ENCODE peak calls at places on chromosomes 7 and 10, in five cellular contexts. N is AG04450, W is brain microvascular endothelial cell, T is stomach, O is GM23248. G is an unnamed sample.

GRCh38 chr7:24609570-24609969 is 36.3 kb downstream of the PALS2 start:
- DNase-seq in T (no peak), N (no peak), O (no peak), W (no peak), G (no peak)

GRCh38 chr7:127391591-127392181 is 822 bp downstream of the ZNF800 start:
- DNase-seq in T (peak), N (no peak), O (peak), W (peak), G (no peak)

GRCh38 chr7:95737828-95738505 is 34.4 kb upstream of the DYNC1I1 start:
- DNase-seq in W (no peak), T (no peak), O (no peak), N (no peak), G (no peak)

GRCh38 chr7:157500171-157500960 is 163.6 kb downstream of the DNAJB6 start:
- DNase-seq in T (peak), N (no peak), O (no peak), W (no peak), G (no peak)

GRCh38 chr10:50552771-50553535 is 70.8 kb downstream of the SGMS1 start:
- DNase-seq in T (peak), W (peak), N (no peak), O (peak), G (no peak)

GRCh38 chr10:129514568-129515451 is 47.8 kb downstream of the MGMT start:
- DNase-seq in W (no peak), N (no peak), T (no peak), O (no peak), G (no peak)

GRCh38 chr7:112533591-112533990 is 52.8 kb downstream of the LSMEM1 start:
- DNase-seq in T (no peak), N (no peak), O (no peak), W (no peak), G (no peak)

GRCh38 chr10:114504769-114505579 is 100.7 kb upstream of the AFAP1L2 start:
- DNase-seq in N (peak), W (peak), T (peak), O (peak), G (peak)

GRCh38 chr10:93850484-93851015 is 43.2 kb upstream of the SLC35G1 start:
- DNase-seq in T (no peak), N (no peak), W (no peak), O (no peak), G (no peak)

GRCh38 chr7:39979406-39980073 is 29.5 kb downstream of the CDK13 start:
- DNase-seq in N (no peak), W (no peak), O (no peak), T (no peak), G (no peak)

GRCh38 chr7:130818056-130818455 is 84.0 kb upstream of the KLF14 start:
- DNase-seq in O (no peak), W (no peak), T (no peak), N (no peak), G (no peak)

GRCh38 chr10:132546567-132547420 is 9.2 kb downstream of the INPP5A start:
- DNase-seq in W (no peak), N (no peak), O (no peak), T (peak), G (no peak)

GRCh38 chr10:130231211-130231850 is 95.1 kb downstream of the GLRX3 start:
- DNase-seq in W (no peak), O (no peak), N (no peak), T (peak), G (no peak)

GRCh38 chr10:11609052-11609451 is 2.4 kb downstream of the USP6NL start:
- DNase-seq in O (no peak), W (peak), T (no peak), N (no peak), G (no peak)

GRCh38 chr10:68756246-68756645 is 35.2 kb downstream of the CCAR1 start:
- DNase-seq in O (no peak), W (no peak), T (no peak), N (no peak), G (no peak)

GRCh38 chr7:73612598-73613269 is 11.6 kb downstream of the MLXIPL start:
- DNase-seq in T (peak), W (peak), O (peak), N (no peak), G (no peak)

GRCh38 chr7:106386958-106387357 is 102.2 kb upstream of the NAMPT start:
- DNase-seq in O (no peak), N (no peak), T (no peak), W (no peak), G (no peak)
- H3K27ac ChIP-seq in O (no peak), N (no peak), T (no peak), W (no peak), G (no peak)

DNA sequence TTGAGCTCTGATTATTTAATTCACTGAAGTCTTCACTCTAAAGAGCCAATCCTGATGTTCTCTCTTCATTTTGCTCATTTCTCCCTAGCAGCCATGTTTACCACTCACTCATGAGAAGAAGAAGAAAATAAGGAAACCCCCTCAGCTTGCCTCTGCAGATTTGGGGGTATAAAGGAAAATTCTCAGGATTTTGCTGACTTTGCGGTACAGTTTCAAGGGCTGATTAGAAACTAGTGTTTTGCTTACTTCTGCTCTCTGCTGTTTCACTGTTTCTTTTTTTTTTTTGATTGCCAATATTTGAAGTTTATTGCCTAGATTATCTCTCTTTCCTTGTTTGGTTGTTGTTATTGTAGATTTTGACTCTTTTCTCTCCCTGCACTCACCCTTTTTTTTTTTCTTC is 23.4 kb downstream of the PCBD1 start:
- DNase-seq in T (no peak), N (no peak), O (no peak), W (no peak), G (no peak)
- H3K27ac ChIP-seq in T (no peak), N (no peak), O (no peak), W (no peak), G (no peak)

DNA sequence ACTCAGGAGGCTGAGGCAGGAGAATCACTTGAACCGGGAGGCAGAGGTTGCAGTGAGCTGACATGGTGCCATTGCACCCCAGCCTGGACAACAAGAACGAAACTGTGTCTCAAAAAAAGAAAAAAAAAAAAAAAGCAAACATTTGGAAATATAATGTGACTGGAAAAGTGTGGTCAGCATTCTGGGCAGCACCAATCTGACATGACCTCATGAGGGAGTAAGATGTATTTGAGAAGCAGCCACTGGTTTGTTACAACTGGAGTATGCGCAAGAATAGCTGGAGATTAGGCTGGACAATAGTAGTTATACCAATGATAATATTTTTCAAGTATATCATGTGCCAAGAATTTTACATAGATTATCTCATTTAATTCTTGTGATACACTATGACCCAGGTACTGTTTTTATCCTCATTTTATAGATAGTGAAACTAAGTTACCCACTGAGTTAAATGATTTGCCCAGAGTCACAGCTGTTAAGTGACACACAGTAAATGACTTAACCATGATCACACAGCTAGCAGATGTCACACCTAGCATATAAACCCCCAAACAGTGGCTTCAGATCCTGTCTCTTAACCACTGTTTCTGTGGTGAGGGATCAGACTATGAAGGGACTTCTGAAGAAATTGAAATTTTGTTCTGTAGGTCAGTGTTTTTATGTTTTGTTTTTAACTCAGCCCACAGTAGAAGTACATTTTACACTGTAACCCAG is 11.1 kb downstream of the MCU start:
- DNase-seq in N (no peak), W (no peak), T (no peak), O (peak), G (no peak)
- H3K27ac ChIP-seq in N (no peak), W (no peak), T (no peak), O (no peak), G (no peak)

GRCh38 chr7:16347461-16348192 is 73.7 kb downstream of the CRPPA start:
- DNase-seq in N (no peak), O (peak), T (no peak), W (peak), G (no peak)
- H3K27ac ChIP-seq in N (no peak), O (no peak), T (peak), W (no peak), G (peak)

DNA sequence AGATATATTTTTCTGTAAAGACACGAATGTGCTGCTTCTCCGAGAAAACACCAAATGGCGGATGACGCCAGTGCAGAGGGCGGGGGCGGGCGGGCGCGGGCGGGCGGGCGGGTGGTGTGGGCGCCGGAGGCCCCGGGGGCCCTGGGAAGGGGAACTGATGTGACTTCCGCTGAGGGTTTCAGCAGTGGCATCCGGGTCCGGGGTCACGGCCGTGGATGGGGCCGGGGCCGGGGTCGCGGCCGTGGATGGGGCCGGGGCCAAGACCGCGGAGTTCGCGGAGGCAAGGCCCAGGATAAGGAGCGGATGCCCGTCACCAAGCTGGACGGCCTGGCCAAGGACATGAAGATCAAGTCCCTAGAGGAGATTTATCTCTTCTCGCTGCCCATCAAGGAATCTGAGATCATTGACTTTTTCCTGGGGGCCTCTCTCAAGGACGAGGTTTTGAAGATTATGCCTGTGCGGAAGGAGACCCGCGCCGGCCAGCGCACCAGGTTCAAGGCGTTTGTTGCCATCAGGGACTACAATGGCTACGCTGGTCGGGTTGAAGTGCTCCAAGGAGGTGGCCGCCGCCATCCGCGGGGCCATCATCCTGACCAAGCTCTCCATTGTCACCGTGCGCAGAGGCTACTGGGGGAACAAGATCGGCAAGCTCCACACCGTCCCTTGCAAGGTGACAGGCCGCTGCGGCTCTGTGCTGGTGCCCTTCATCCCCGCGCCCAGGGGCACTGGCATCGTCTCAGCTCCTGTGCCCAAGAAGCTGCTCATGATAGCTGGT is 20.3 kb upstream of the IGF2BP3 start:
- DNase-seq in W (no peak), T (no peak), N (no peak), O (peak), G (no peak)
- H3K27ac ChIP-seq in W (peak), T (peak), N (peak), O (peak), G (peak)

DNA sequence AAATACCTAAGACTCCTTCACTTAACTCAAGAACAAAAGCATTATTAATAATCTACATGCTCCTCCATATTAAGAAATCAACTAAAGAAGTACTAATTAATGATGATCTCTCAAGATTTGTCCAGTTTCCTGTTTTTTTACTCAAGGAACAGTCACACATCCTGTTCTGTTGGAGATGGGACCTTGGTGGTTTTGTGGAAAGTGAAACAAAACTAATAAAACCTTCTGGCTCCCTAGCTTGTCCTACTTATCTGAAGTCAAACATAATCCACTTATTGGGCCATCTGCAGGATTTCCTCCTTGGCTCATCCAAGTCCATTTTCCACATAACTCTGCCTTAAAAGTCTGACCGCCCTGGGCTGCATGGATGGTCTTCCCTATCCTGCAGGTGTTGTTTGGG is 39.3 kb upstream of the TARP start:
- DNase-seq in N (no peak), T (no peak), W (no peak), O (no peak), G (no peak)
- H3K27ac ChIP-seq in N (no peak), T (peak), W (no peak), O (no peak), G (no peak)

G was measured in epithelial cell of prostate.